ENCODE peak calls at places on chromosomes 6 and 20, in five cellular contexts. Z is HepG2, J is K562, N is H1, C is A549. W is an unnamed sample.

GRCh38 chr6:147507162-147508072 is 1.1 kb upstream of the SAMD5 start:
- DNase-seq in Z (no peak), J (no peak), N (peak), C (peak), W (no peak)

GRCh38 chr6:23601811-23602340 is 524.1 kb upstream of the NRSN1 start:
- DNase-seq in Z (no peak), J (no peak), N (no peak), C (no peak), W (no peak)

GRCh38 chr20:32680544-32681174 is 6.9 kb upstream of the C20orf203 start:
- DNase-seq in Z (no peak), J (no peak), N (no peak), C (no peak), W (no peak)

GRCh38 chr20:48359692-48360337 is 468.0 kb downstream of the PREX1 start:
- DNase-seq in Z (peak), J (peak), N (no peak), C (no peak), W (peak)

GRCh38 chr6:82511546-82511945 is 147.9 kb downstream of the TPBG start:
- DNase-seq in Z (no peak), J (no peak), N (no peak), C (no peak), W (no peak)

GRCh38 chr20:25316506-25317190 is 68.8 kb downstream of the PYGB start:
- DNase-seq in Z (no peak), J (no peak), N (no peak), C (no peak), W (no peak)

GRCh38 chr6:135314543-135314942 is 133.4 kb downstream of the MYB start:
- DNase-seq in Z (no peak), J (peak), N (no peak), C (no peak), W (no peak)

GRCh38 chr6:16184554-16184953 is 53.8 kb upstream of the GMPR start:
- DNase-seq in Z (no peak), J (no peak), N (no peak), C (no peak), W (no peak)

GRCh38 chr20:63254536-63255384 is 497 bp upstream of the NKAIN4 start:
- DNase-seq in Z (no peak), J (no peak), N (peak), C (no peak), W (no peak)

GRCh38 chr6:34836451-34836850 is 44.6 kb downstream of the BLTP3A start:
- DNase-seq in Z (no peak), J (no peak), N (no peak), C (no peak), W (no peak)

GRCh38 chr6:151998784-151999183 is 191.3 kb downstream of the ESR1 start:
- DNase-seq in Z (no peak), J (no peak), N (no peak), C (no peak), W (no peak)

GRCh38 chr6:71967436-71967835 is 81.1 kb downstream of the RIMS1 start:
- DNase-seq in Z (no peak), J (no peak), N (no peak), C (no peak), W (no peak)

GRCh38 chr20:63911171-63911570 is 16.2 kb downstream of the DNAJC5 start:
- DNase-seq in Z (no peak), J (no peak), N (no peak), C (no peak), W (no peak)

GRCh38 chr6:3328145-3328544 is 69.4 kb downstream of the PSMG4 start:
- DNase-seq in Z (no peak), J (no peak), N (no peak), C (peak), W (no peak)

GRCh38 chr6:128491643-128492206 is 28.7 kb downstream of the PTPRK start:
- DNase-seq in Z (no peak), J (no peak), N (no peak), C (no peak), W (no peak)

GRCh38 chr6:33192671-33193602 is 670 bp upstream of the COL11A2 start:
- DNase-seq in Z (no peak), J (no peak), N (peak), C (no peak), W (no peak)

GRCh38 chr20:50226093-50226974 is 35.7 kb downstream of the CEBPB start:
- DNase-seq in Z (no peak), J (peak), N (no peak), C (no peak), W (no peak)

DNA sequence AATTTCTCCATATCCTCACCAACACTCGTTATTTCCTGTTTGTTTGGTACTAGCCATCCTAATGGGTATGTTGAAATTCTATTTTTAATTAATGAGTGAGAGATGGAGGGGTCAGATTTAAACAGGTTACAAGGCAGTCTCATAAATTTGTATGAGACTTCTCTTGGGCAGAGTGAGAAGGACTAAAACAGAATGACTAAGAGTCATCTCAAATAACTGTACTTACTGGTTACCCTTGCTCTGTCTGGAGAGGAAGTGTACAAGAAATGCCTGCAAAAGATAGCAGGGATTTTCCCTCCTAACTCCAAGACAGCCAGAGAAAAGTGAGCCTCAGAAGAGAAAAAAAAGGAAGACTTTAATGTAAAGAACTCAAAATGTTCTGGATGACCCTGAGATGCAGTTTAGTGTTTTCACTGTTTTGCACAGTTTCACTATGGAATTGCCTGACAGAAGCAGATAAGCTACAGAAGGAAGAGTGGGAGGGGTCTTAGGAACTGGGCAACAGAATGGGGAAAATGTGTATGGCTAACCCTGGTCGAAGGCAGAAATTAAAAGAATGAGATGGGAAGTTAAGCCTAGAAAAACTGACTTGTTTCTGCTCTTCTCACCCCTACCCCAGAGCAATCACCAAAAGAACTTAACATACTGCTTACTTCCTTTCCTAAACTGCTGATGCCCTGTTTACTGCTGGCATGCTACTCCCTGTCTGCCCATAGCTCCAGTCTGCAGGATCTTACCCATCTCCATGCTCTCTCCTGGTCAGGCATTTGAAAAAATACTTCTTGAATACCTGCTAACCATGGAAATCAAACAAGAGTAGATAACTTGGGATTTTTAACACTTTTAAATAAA is 98.2 kb upstream of the MARCKS start:
- DNase-seq in Z (no peak), J (no peak), N (no peak), C (no peak), W (no peak)
- TF ChIP-seq HDAC2 in Z (no peak), J (no peak), N (no peak), C (no peak), W (no peak)

DNA sequence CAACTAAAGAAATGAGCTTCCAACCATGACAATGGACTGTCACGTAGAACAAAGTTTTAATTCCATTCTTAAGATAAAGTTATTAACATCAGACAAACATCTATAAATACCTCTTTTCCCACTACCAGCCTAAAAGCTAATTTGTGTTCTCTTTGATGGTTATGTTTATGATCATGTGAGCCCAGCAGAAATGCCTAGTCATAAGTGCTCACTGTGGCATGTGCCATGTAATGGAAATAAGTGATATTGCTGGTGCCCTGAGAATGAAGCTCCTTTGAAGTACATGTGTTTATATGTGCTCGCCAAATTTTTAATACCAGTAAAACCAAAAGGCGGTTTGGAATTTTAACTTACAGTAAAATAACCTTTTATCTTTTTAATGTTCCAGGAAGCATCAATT is 205.8 kb downstream of the ISM1 start:
- DNase-seq in Z (no peak), J (no peak), N (no peak), C (no peak), W (no peak)
- TF ChIP-seq HDAC2 in Z (no peak), J (no peak), N (no peak), C (no peak), W (no peak)

DNA sequence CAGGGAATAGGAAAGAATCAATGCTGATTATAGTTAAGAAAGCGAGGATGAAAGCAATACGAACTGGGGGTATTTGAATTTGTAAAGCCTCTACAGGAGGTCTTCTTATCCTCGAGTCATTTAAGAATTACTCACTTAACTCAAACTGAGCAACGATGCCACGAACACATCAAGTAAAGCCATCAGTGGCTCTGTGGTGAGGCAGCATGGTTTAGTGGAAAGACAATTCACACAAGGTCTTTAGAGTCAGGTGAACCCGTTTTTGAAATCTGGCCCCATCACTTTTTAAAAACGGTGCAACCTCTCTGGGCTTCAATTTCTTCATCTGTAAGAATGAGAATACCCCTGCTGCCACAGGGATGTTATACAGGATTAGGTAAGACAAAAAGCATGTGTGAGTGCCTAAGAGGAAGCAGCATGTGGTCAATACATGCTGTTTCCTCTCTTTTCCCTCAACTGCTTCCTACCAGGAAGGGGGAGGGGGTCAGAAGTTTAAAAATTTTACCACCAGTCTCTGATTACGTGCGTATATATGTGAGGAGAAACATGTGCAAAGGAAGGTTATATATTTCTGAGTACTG is 162.0 kb downstream of the BTBD9 start:
- DNase-seq in Z (no peak), J (no peak), N (no peak), C (no peak), W (no peak)
- TF ChIP-seq HDAC2 in Z (no peak), J (no peak), N (peak), C (no peak), W (no peak)

DNA sequence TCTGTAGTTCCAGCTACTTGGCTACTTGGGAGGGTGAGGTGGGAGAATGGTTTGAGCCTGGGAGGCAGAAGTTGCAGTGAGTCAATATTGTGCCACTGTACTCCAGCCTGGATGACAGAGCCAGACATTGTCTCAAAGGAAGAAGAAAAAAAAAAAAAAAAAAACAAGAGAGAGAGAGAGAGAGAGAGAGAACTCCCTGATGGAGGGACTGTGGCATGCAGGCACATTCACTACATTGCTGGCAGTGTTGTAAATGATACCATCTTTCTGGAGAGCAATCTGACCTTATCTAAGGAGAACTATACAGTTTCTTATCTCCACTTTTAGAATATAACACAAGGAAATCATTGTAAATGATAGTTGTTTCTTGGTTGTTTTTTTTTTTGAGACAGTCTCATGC is 85.1 kb downstream of the MDN1 start:
- DNase-seq in Z (no peak), J (no peak), N (no peak), C (no peak), W (no peak)
- TF ChIP-seq HDAC2 in Z (no peak), J (no peak), N (no peak), C (no peak), W (no peak)

GRCh38 chr6:84037425-84038089 is 4.0 kb downstream of the MRAP2 start:
- DNase-seq in Z (no peak), J (no peak), N (no peak), C (no peak), W (no peak)
- TF ChIP-seq HDAC2 in Z (no peak), J (no peak), N (no peak), C (no peak), W (no peak)

DNA sequence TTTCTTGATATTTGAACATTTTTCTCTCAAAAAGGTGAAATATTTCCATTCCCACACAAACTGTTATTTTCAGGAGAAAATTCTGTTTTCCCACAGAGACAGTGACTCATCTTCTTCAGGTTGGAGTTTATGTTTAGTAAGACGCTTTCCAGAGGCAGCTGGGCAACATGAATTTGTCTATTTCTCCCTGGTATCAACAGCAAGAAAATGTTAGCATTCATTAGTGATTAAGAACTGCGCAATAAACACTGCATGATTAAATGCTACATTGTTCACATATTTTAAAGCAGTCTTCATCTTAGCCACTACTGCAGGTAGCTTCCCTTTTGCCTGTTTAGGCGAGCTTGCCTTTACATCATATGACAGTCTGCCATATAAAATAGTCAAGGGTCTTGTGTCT is 295.7 kb downstream of the C6orf118 start:
- DNase-seq in Z (no peak), J (no peak), N (no peak), C (no peak), W (no peak)
- TF ChIP-seq HDAC2 in Z (no peak), J (no peak), N (no peak), C (no peak), W (no peak)

GRCh38 chr20:20003088-20003954 is 13.8 kb upstream of the NAA20 start:
- DNase-seq in Z (no peak), J (no peak), N (no peak), C (no peak), W (no peak)
- TF ChIP-seq HDAC2 in Z (no peak), J (no peak), N (no peak), C (no peak), W (no peak)

GRCh38 chr6:53322188-53323029 is 26.3 kb downstream of the ELOVL5 start:
- DNase-seq in Z (no peak), J (no peak), N (no peak), C (no peak), W (no peak)
- TF ChIP-seq HDAC2 in Z (no peak), J (no peak), N (no peak), C (no peak), W (no peak)

GRCh38 chr6:52407467-52407866 is 12.7 kb upstream of the EFHC1 start:
- DNase-seq in Z (peak), J (peak), N (no peak), C (peak), W (no peak)
- TF ChIP-seq HDAC2 in Z (no peak), J (no peak), N (no peak), C (no peak), W (no peak)